ENCODE peak calls at places on chromosomes 16 and 17, in eight cellular contexts. M, Z, F, J, S, O, G and I are unnamed samples.

GRCh38 chr16:57310801-57311200 is 26.3 kb upstream of the PLLP start:
- DNase-seq in M (no peak), Z (no peak), F (no peak), J (no peak), S (no peak), O (no peak), G (no peak), I (no peak)

GRCh38 chr16:1181715-1182671 is 29.1 kb downstream of the CACNA1H start:
- DNase-seq in M (peak), Z (peak), F (peak), J (no peak), S (peak), O (no peak), G (peak), I (peak)

GRCh38 chr16:67458121-67458641 is 22.8 kb downstream of the ATP6V0D1 start:
- DNase-seq in M (no peak), Z (no peak), F (no peak), J (no peak), S (no peak), O (no peak), G (no peak), I (no peak)

GRCh38 chr17:8393470-8394231 is 4.0 kb downstream of the RNF222 start:
- DNase-seq in M (no peak), Z (no peak), F (no peak), J (no peak), S (peak), O (no peak), G (no peak), I (no peak)

GRCh38 chr17:2957631-2958286 is 105.6 kb downstream of the OR1D5 start:
- DNase-seq in M (peak), Z (no peak), F (no peak), J (no peak), S (no peak), O (no peak), G (peak), I (no peak)

GRCh38 chr16:82287948-82288347 is 117.9 kb upstream of the MPHOSPH6 start:
- DNase-seq in M (no peak), Z (no peak), F (no peak), J (no peak), S (no peak), O (no peak), G (no peak), I (no peak)

GRCh38 chr17:82553210-82553930 is 33.8 kb downstream of the FOXK2 start:
- DNase-seq in M (no peak), Z (no peak), F (no peak), J (no peak), S (no peak), O (peak), G (no peak), I (no peak)

GRCh38 chr17:66281671-66282369 is 20.6 kb upstream of the PRKCA start:
- DNase-seq in M (no peak), Z (no peak), F (no peak), J (no peak), S (no peak), O (no peak), G (no peak), I (no peak)

GRCh38 chr16:88628512-88628974 is 9.8 kb upstream of the IL17C start:
- DNase-seq in M (no peak), Z (no peak), F (no peak), J (no peak), S (no peak), O (peak), G (no peak), I (no peak)

GRCh38 chr17:60256174-60256573 is 106.4 kb downstream of the CA4 start:
- DNase-seq in M (no peak), Z (no peak), F (no peak), J (no peak), S (no peak), O (no peak), G (no peak), I (no peak)

GRCh38 chr17:81012574-81013447 is 21.2 kb downstream of the CHMP6 start:
- DNase-seq in M (peak), Z (no peak), F (no peak), J (no peak), S (no peak), O (no peak), G (no peak), I (no peak)

GRCh38 chr17:83198366-83199341 is 119.2 kb downstream of the METRNL start:
- DNase-seq in M (peak), Z (no peak), F (no peak), J (no peak), S (no peak), O (no peak), G (no peak), I (peak)

GRCh38 chr17:64196626-64197025 is 66.4 kb downstream of the TEX2 start:
- DNase-seq in M (no peak), Z (peak), F (peak), J (no peak), S (no peak), O (no peak), G (no peak), I (no peak)

GRCh38 chr16:72094266-72094610 is 591 bp downstream of the DHX38 start:
- DNase-seq in M (no peak), Z (no peak), F (no peak), J (no peak), S (peak), O (no peak), G (no peak), I (no peak)

GRCh38 chr17:69822314-69822875 is 252.6 kb upstream of the KCNJ16 start:
- DNase-seq in M (no peak), Z (no peak), F (no peak), J (no peak), S (no peak), O (no peak), G (no peak), I (no peak)

GRCh38 chr17:73156166-73156840 is 8.5 kb upstream of the SSTR2 start:
- DNase-seq in M (peak), Z (peak), F (no peak), J (no peak), S (peak), O (peak), G (peak), I (no peak)

GRCh38 chr16:6382787-6383515 is 949.7 kb upstream of the RBFOX1 start:
- DNase-seq in M (no peak), Z (no peak), F (no peak), J (no peak), S (no peak), O (no peak), G (no peak), I (no peak)

GRCh38 chr16:66295761-66296546 is 70.5 kb upstream of the CDH5 start:
- DNase-seq in M (no peak), Z (no peak), F (no peak), J (no peak), S (no peak), O (no peak), G (peak), I (no peak)

GRCh38 chr16:67240506-67240905 is 6.8 kb downstream of the FHOD1 start:
- DNase-seq in M (peak), Z (no peak), F (no peak), J (no peak), S (no peak), O (no peak), G (no peak), I (no peak)

GRCh38 chr17:81651692-81652091 is 4.7 kb downstream of the PDE6G start:
- DNase-seq in M (no peak), Z (peak), F (peak), J (no peak), S (peak), O (no peak), G (no peak), I (no peak)

GRCh38 chr17:68184141-68184571 is 63.7 kb upstream of the AMZ2 start:
- DNase-seq in M (no peak), Z (no peak), F (no peak), J (no peak), S (peak), O (peak), G (no peak), I (no peak)

DNA sequence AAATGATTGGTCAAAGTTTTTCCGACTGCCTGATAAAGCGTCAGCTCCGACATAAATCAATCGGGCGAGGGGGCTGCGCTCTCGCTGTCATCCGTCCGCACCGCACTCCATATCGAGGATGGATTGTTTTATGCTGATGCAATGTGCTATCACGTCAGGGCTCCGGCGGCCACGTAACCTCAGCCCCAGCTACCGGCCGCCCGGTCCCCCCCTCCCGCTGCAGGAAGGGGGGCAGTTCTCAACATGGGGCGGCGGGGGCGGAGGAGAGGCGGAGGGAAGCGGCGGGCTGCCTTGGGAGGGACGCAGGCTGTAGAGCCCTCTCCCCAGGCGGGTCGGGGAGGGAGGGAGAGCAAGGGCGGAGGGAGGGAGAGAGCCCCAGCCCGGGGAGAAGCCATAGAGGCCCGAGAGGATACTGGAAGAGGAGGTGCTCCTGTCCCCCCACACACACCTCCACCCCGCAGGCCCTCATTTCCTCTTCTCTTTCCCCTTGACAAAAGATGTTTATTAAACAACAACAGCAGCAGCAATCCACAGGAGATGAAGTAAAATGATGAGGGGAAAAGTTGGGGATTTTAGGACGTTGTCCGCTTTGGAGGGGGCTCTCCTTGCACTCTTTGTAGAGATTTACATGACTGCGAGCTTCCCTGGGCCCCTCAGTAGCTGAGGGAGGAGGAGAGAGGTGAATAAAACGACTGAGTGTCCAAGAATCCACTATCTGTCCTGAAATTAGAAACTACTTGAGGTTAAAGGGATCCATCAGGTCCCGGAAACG is 498 bp upstream of the HOXB9 start:
- DNase-seq in M (no peak), Z (no peak), F (no peak), J (no peak), S (no peak), O (peak), G (no peak), I (no peak)
- H3K4me3 ChIP-seq in M (peak), Z (peak), F (peak), J (no peak), S (peak), O (peak), G (peak), I (peak)

GRCh38 chr17:75721463-75722011 is 278 bp downstream of the ITGB4 start:
- DNase-seq in M (no peak), Z (no peak), F (no peak), J (no peak), S (no peak), O (no peak), G (peak), I (no peak)

GRCh38 chr17:75719732-75720131 is 1.5 kb upstream of the ITGB4 start:
- DNase-seq in M (no peak), Z (no peak), F (no peak), J (no peak), S (no peak), O (no peak), G (no peak), I (no peak)

GRCh38 chr17:75722076-75722475 is 817 bp downstream of the ITGB4 start:
- DNase-seq in M (no peak), Z (no peak), F (no peak), J (no peak), S (peak), O (no peak), G (peak), I (no peak)

GRCh38 chr17:75722542-75723095 is 1.4 kb downstream of the ITGB4 start:
- DNase-seq in M (no peak), Z (no peak), F (no peak), J (no peak), S (no peak), O (no peak), G (no peak), I (no peak)

DNA sequence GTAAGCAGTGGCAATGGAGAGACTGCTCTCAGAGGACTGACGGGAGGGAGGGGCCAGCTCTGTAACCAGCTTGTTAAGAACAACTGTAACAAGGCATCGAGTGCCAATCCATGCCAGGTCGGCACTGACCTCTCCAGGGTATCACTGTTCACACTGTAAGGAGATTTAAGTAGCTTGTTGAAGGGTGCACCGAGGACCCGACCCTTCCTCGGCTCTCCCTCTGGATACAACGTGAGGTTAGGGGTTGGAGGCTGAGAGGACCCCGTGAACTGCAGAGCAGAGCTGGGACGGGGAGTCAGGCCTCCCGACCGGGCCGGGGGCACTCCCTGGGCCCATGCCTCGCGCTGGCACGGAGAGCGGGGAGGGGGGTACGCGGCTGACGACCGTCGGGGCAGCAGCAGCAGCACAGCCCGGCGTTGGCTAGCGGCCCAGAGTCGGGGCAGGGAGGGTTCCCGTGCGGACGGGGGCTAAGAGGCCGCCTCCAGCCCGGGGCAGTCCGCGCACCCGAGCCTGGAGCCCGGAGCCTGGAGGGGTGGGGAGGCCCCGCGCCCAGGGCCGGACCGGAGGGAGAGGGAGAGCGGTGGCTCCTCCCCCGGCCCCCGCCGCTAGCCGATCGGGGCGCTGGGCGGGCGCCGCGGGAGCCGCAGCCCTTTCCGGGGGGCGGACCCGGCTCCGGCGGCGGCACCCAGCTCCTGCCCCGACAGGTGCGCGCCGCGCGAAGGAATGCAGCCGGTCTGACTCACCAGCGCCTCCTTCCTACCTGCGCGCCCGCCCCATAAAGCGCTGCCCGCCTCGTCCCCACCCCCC is at the start of gene ITGB4:
- DNase-seq in M (peak), Z (no peak), F (no peak), J (no peak), S (peak), O (peak), G (peak), I (no peak)
- H3K4me3 ChIP-seq in M (peak), Z (peak), F (peak), J (peak), S (peak), O (peak), G (peak), I (peak)

DNA sequence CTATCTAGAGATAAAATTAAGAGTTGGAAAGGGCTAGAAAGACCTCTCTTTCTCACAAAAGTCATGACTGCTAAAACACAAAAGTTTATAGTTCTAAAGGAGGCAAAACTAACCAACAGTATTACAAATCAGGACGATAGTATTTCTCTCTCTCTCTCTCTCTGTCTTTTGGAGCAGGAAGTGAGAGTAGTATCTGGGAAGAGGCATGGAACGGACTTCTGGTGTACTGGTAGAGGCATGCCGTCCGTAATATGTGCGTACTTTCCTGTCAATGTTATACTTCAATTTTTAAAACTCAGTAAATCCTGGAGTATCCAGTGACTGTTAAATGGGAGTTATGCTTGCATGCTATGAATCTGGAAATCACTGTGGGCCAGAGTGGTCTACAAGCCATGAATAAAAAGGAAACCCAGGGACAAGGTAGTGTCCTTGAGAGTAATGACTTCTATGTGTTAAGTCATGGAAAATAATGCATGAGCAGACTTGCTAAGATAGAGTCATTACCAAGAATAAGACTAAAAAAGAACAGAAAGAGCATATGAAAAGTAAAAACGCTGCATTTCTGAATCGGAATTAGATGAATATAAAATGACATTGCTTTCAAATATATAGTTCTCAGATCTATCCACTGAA is 49.8 kb upstream of the ANKFY1 start:
- DNase-seq in M (no peak), Z (no peak), F (no peak), J (no peak), S (no peak), O (no peak), G (no peak), I (no peak)
- H3K4me3 ChIP-seq in M (no peak), Z (no peak), F (no peak), J (no peak), S (no peak), O (no peak), G (no peak), I (no peak)

GRCh38 chr17:10613775-10614513 is 43.2 kb downstream of the MYH3 start:
- DNase-seq in M (no peak), Z (no peak), F (no peak), J (no peak), S (no peak), O (no peak), G (no peak), I (no peak)
- H3K4me3 ChIP-seq in M (no peak), Z (no peak), F (no peak), J (no peak), S (no peak), O (no peak), G (no peak), I (no peak)

GRCh38 chr17:75846701-75847594 is 2.7 kb upstream of the UNC13D start:
- DNase-seq in M (no peak), Z (no peak), F (no peak), J (no peak), S (no peak), O (no peak), G (no peak), I (no peak)
- H3K4me3 ChIP-seq in M (peak), Z (no peak), F (no peak), J (no peak), S (no peak), O (no peak), G (no peak), I (no peak)

DNA sequence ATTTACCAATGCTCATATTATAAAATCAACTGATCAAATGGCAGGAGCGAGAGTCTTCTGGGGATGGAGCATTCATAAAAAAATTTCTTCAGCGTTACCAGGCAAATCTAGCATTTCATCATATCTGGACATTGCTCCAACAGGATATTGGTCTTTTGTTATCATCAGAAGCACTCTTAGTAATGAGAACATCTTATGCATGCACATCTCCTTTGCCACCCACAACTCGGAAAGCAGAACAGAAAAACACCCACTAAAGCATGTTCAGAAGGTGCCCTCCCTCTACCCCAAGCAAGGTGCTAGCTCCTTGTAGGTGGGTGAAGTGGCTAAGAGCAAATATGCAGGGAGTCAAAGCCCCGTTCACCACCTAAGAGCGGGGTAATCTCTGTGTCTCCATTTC is 18.9 kb downstream of the ARHGAP17 start:
- DNase-seq in M (no peak), Z (no peak), F (no peak), J (no peak), S (no peak), O (no peak), G (no peak), I (no peak)
- H3K4me3 ChIP-seq in M (no peak), Z (no peak), F (no peak), J (no peak), S (no peak), O (no peak), G (no peak), I (no peak)

DNA sequence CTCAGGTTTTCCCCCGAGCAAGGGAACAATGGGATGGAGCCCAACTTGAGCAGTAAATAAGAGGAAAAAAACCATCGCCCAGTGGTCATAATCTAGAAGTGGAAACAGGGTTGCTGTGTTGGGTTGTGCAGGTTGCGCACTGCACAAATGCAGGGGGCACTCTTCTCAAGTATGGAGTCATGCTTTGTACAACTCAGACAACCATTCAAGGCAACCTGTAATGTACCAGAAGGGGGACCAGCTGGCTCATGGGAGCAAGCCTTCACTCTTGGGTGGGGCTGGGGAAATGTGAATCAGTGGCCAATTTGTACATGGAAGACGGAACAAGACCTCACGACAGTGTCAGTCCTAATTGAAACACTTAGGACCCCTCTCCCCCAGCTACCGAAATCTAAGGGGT is 23.9 kb upstream of the LITAF start:
- DNase-seq in M (no peak), Z (no peak), F (no peak), J (no peak), S (no peak), O (no peak), G (no peak), I (no peak)
- H3K4me3 ChIP-seq in M (no peak), Z (no peak), F (no peak), J (no peak), S (no peak), O (no peak), G (no peak), I (no peak)

GRCh38 chr16:2236362-2237075 is at the start of gene DNASE1L2:
- DNase-seq in M (no peak), Z (no peak), F (no peak), J (no peak), S (no peak), O (peak), G (peak), I (no peak)
- H3K4me3 ChIP-seq in M (peak), Z (peak), F (peak), J (no peak), S (no peak), O (no peak), G (peak), I (no peak)

DNA sequence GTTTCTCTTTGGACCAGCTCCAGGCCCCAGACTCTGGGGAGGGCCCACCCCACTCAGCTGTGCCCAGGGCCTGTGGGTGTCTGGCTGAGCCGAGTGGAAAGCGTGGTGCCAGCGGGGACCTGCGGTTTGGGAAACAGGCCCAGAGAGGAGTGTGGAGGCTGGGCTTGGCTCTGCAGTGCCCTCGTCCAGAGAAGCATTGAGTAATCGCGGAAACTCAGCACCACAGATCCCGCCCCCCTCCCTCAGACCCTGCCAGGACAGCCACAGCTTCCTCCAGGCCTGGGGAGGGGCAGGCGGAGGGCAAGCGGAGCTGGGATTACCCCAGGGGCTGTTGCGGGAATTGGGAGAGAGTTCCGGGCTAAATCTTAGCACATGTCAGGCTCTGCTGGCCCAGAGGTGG is 14.6 kb upstream of the PITPNA start:
- DNase-seq in M (peak), Z (peak), F (peak), J (no peak), S (peak), O (no peak), G (peak), I (peak)
- H3K4me3 ChIP-seq in M (no peak), Z (no peak), F (no peak), J (no peak), S (no peak), O (no peak), G (no peak), I (no peak)